ENCODE peak calls at places on chromosomes 11 and 22, in nine cellular contexts. E is MM.1S, S is HCT116, G is PC-3, A is GM23248, D is SK-N-SH, Y is hepatocyte, B is OCI-LY7, Q is GM23338. L is an unnamed sample.

GRCh38 chr22:47813661-47814060 is 1051.2 kb downstream of the TBC1D22A start:
- DNase-seq in E (no peak), S (no peak), G (no peak), A (no peak), D (no peak), Y (no peak), B (no peak), Q (no peak), L (no peak)

GRCh38 chr11:88569342-88569741 is 231.8 kb upstream of the CTSC start:
- DNase-seq in E (no peak), S (no peak), G (peak), A (peak), D (no peak), Y (no peak), B (no peak), Q (no peak), L (no peak)

GRCh38 chr11:76628408-76628947 is 42.1 kb downstream of the LRRC32 start:
- DNase-seq in E (no peak), S (no peak), G (no peak), A (no peak), D (no peak), Y (no peak), B (no peak), Q (no peak), L (no peak)

GRCh38 chr11:88275636-88276035 is 61.9 kb downstream of the CTSC start:
- DNase-seq in E (no peak), S (no peak), G (no peak), A (no peak), D (no peak), Y (no peak), B (no peak), Q (no peak), L (no peak)

GRCh38 chr11:35619030-35619753 is 932 bp downstream of the FJX1 start:
- DNase-seq in E (peak), S (no peak), G (peak), A (peak), D (peak), Y (peak), B (no peak), Q (peak), L (peak)

GRCh38 chr11:118913411-118914125 is 12.2 kb downstream of the BCL9L start:
- DNase-seq in E (no peak), S (no peak), G (peak), A (peak), D (no peak), Y (peak), B (no peak), Q (no peak), L (peak)

GRCh38 chr11:86172894-86173293 is 71.7 kb upstream of the EED start:
- DNase-seq in E (no peak), S (no peak), G (peak), A (peak), D (no peak), Y (peak), B (no peak), Q (no peak), L (peak)

GRCh38 chr11:111770581-111771134 is 4.5 kb upstream of the PPP2R1B start:
- DNase-seq in E (no peak), S (no peak), G (peak), A (no peak), D (no peak), Y (no peak), B (no peak), Q (no peak), L (no peak)

GRCh38 chr11:59429924-59430516 is 3.8 kb upstream of the OR5A2 start:
- DNase-seq in E (peak), S (peak), G (peak), A (peak), D (peak), Y (peak), B (peak), Q (peak), L (peak)

GRCh38 chr11:8566613-8567210 is 27.3 kb downstream of the STK33 start:
- DNase-seq in E (peak), S (peak), G (peak), A (peak), D (peak), Y (peak), B (peak), Q (peak), L (peak)

GRCh38 chr22:47724751-47725150 is 962.3 kb downstream of the TBC1D22A start:
- DNase-seq in E (no peak), S (no peak), G (no peak), A (no peak), D (no peak), Y (no peak), B (no peak), Q (no peak), L (no peak)

GRCh38 chr11:36718481-36718880 is 120.4 kb upstream of the RAG2 start:
- DNase-seq in E (no peak), S (no peak), G (no peak), A (no peak), D (no peak), Y (no peak), B (no peak), Q (peak), L (peak)

GRCh38 chr22:39097098-39098020 is at the start of gene APOBEC3H:
- DNase-seq in E (peak), S (peak), G (peak), A (no peak), D (no peak), Y (no peak), B (no peak), Q (no peak), L (no peak)

GRCh38 chr11:128506999-128507591 is 80.3 kb downstream of the ETS1 start:
- DNase-seq in E (no peak), S (no peak), G (peak), A (peak), D (peak), Y (peak), B (no peak), Q (peak), L (no peak)

GRCh38 chr11:48041877-48042698 is 61.7 kb downstream of the PTPRJ start:
- DNase-seq in E (no peak), S (no peak), G (no peak), A (no peak), D (no peak), Y (no peak), B (no peak), Q (no peak), L (no peak)

GRCh38 chr22:19125011-19125410 is 2.8 kb upstream of the DGCR2 start:
- DNase-seq in E (no peak), S (no peak), G (no peak), A (no peak), D (no peak), Y (no peak), B (no peak), Q (no peak), L (no peak)

GRCh38 chr11:102882389-102883024 is 7.7 kb upstream of the MMP12 start:
- DNase-seq in E (no peak), S (no peak), G (no peak), A (peak), D (no peak), Y (no peak), B (no peak), Q (no peak), L (no peak)

GRCh38 chr22:35736166-35736565 is 18.5 kb downstream of the APOL5 start:
- DNase-seq in E (no peak), S (no peak), G (no peak), A (no peak), D (no peak), Y (no peak), B (no peak), Q (no peak), L (no peak)

DNA sequence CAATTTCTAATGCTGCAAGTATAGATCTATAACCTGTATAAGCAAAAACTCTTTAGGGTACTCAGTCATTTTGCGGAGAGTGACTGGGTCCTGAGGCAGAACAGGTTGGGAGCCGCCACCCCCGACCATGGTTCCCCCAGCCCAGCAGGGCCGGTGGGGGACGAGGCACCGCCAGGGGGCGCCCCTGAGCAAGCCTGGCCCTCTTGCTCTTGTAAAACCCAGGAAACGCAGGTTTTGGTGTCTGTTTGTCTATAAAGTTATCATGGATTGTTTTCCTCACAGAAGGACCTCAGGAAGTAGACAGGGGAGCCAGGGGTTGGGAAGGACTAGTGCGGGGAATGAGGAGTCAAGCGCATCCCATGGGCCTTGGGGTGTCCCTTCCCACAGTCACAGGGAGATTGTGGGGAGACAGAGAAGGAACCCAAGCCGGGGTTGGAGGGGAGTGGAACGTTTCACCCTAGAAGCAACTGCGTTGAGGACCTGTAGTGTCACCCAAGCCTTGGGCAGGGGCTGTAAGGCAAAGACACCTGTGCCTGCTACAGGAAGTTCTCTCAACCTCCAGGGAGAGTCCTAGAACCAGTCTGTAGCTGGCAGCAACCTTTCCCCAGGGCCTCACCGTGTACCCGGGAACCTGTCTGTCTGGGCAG is 26.4 kb downstream of the KCTD17 start:
- DNase-seq in E (peak), S (peak), G (peak), A (peak), D (peak), Y (peak), B (peak), Q (peak), L (peak)
- TF ChIP-seq EZH2phosphoT487 in E (no peak), S (no peak), G (no peak), A (no peak), D (no peak), Y (no peak), B (no peak), Q (no peak), L (no peak)

DNA sequence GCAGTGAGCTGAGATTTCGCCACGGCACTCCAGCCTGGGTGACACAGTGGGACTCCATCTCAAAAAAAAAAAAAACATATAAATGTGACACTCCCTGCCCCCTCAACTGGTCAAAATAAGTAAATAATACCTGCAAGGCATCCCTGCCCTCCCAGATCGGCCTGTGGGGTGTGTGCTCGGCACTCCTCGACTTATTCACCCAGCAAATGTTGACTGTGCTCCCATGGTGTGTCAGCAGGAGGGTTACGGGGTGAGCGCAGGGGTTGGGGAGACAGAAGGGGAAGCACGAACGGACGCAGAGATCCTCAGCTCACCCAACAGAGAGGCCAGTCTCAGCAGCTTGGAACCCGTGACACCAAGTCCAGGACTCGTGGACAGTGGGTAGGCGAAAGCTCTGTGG is 1.7 kb upstream of the ADM2 start:
- DNase-seq in E (no peak), S (no peak), G (no peak), A (no peak), D (no peak), Y (no peak), B (no peak), Q (no peak), L (no peak)
- TF ChIP-seq EZH2phosphoT487 in E (no peak), S (no peak), G (no peak), A (no peak), D (no peak), Y (no peak), B (no peak), Q (no peak), L (no peak)

DNA sequence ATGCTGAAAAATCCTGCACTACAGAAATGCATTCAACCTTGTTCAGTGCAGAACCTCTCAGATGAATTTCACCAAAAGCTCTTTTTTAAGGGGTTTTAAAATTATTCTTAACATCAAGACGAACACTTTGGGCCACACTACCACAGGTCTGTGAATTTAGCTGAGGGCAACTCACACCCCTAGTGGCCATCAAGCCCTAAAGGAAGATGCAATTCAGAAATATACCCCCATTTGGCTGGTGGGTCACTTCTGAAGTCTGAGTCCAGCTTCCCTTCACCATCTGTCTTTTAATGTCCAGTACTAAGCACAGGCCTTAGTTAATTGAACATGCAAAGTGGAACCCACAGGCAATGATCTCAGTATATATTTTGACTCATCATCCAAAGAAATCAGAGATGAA is 50.5 kb downstream of the FAM76B start:
- DNase-seq in E (no peak), S (no peak), G (no peak), A (no peak), D (no peak), Y (no peak), B (peak), Q (peak), L (peak)
- TF ChIP-seq EZH2phosphoT487 in E (no peak), S (no peak), G (no peak), A (no peak), D (no peak), Y (no peak), B (no peak), Q (no peak), L (no peak)

GRCh38 chr11:69609351-69609750 is 31.6 kb upstream of the CCND1 start:
- DNase-seq in E (no peak), S (no peak), G (peak), A (no peak), D (no peak), Y (no peak), B (no peak), Q (no peak), L (no peak)
- TF ChIP-seq EZH2phosphoT487 in E (no peak), S (no peak), G (no peak), A (no peak), D (no peak), Y (no peak), B (no peak), Q (no peak), L (no peak)

GRCh38 chr22:28905433-28905832 is 22.1 kb downstream of the ZNRF3 start:
- DNase-seq in E (no peak), S (no peak), G (no peak), A (no peak), D (no peak), Y (no peak), B (no peak), Q (no peak), L (no peak)

GRCh38 chr22:28902490-28902889 is 19.1 kb downstream of the ZNRF3 start:
- DNase-seq in E (no peak), S (no peak), G (no peak), A (no peak), D (no peak), Y (no peak), B (no peak), Q (no peak), L (no peak)

GRCh38 chr22:28903080-28903479 is 19.7 kb downstream of the ZNRF3 start:
- DNase-seq in E (no peak), S (no peak), G (no peak), A (no peak), D (no peak), Y (no peak), B (no peak), Q (no peak), L (no peak)

GRCh38 chr22:28903719-28904118 is 20.3 kb downstream of the ZNRF3 start:
- DNase-seq in E (no peak), S (no peak), G (no peak), A (no peak), D (no peak), Y (no peak), B (no peak), Q (no peak), L (no peak)

GRCh38 chr22:28904211-28904808 is 20.9 kb downstream of the ZNRF3 start:
- DNase-seq in E (no peak), S (no peak), G (no peak), A (peak), D (no peak), Y (peak), B (no peak), Q (no peak), L (no peak)
- TF ChIP-seq EZH2phosphoT487 in E (no peak), S (no peak), G (no peak), A (no peak), D (no peak), Y (no peak), B (no peak), Q (no peak), L (no peak)

DNA sequence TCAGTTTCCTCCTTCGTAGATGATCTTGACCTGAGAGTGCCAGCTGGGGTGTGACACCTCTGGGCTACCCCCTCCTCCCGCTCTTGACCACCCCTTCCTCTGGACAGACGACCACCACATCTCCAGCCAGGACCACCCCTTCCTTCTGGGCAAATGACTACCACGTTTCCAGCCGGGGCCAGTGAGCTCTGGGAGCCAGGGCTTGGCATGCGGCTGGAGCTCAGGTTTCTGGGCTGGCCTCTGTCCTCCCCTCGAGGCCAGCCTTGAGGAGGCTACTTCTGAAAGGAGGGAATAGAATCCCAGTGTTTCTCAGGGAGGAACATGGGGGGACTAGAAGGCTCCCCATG is 120.9 kb downstream of the KCNQ1OT1 start:
- DNase-seq in E (no peak), S (no peak), G (no peak), A (no peak), D (no peak), Y (no peak), B (no peak), Q (no peak), L (no peak)
- TF ChIP-seq EZH2phosphoT487 in E (no peak), S (no peak), G (no peak), A (no peak), D (no peak), Y (no peak), B (no peak), Q (no peak), L (no peak)

DNA sequence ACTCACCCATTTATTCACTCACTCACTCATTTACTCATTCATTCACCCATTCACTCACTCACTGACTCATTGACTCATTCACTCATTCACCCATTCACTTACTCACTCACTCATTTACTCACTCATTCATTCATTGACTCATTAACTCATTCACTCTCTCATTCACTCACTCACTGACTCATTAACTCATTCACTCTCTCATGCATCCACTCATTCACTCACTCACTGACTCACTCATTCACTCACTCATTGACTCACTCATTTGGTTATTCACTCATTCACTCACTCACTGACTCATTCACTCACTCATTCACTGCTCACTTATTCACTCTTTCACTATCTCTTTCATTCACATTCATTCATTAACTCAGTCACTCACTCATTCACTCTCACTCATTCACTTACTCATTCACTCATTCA is 2.5 kb upstream of the MUC5AC start:
- DNase-seq in E (no peak), S (no peak), G (peak), A (no peak), D (no peak), Y (no peak), B (no peak), Q (no peak), L (no peak)
- TF ChIP-seq EZH2phosphoT487 in E (no peak), S (no peak), G (no peak), A (no peak), D (no peak), Y (no peak), B (no peak), Q (no peak), L (no peak)

DNA sequence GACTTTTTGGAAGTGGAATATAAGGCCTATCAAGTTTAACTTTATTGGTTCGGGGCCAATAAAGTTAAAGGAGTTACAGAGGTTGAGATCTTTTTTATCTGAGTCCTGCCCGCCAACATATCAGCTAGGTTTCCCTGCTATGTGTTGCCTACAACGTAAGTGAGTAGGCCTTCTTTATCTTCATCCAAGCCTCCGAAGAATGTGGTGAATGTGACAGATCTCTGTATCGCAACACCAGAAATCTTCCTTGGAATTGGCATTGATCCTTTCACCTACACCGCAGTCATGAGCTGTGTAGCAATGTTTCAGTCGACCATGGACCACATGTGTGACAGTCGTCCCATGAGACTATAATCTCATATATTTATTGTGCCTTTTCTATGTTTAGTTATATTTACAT is 37.3 kb upstream of the CADM1 start:
- DNase-seq in E (no peak), S (no peak), G (no peak), A (no peak), D (no peak), Y (no peak), B (no peak), Q (no peak), L (no peak)
- TF ChIP-seq EZH2phosphoT487 in E (no peak), S (no peak), G (no peak), A (no peak), D (no peak), Y (no peak), B (no peak), Q (no peak), L (no peak)

GRCh38 chr11:33735426-33736147 is 636 bp downstream of the CD59 start:
- DNase-seq in E (peak), S (no peak), G (no peak), A (peak), D (peak), Y (peak), B (peak), Q (peak), L (peak)
- TF ChIP-seq EZH2phosphoT487 in E (no peak), S (no peak), G (no peak), A (no peak), D (no peak), Y (no peak), B (no peak), Q (no peak), L (no peak)